ENCODE peak calls at places on chromosome 11, in nine cellular contexts. One of them, this sample, is unnamed.

GRCh38 chr11:125071831-125072209 is 8.7 kb downstream of the SLC37A2 start:
- DNase-seq in left ventricle myocardium inferior: no peak
- DNase-seq in K562: no peak
- DNase-seq in osteocyte: no peak
- DNase-seq in lower leg skin: no peak
- DNase-seq in AG10803: no peak
- DNase-seq in ovary: no peak
- DNase-seq in cardiac muscle cell: no peak
- DNase-seq in GM12878: no peak
- DNase-seq in this sample: no peak

GRCh38 chr11:89381094-89381493 is 110.1 kb downstream of the NOX4 start:
- DNase-seq in cardiac muscle cell: peak; percentile 94
- DNase-seq in osteocyte: peak; percentile 84
- DNase-seq in AG10803: peak; percentile 96
- DNase-seq in K562: no peak
- DNase-seq in lower leg skin: no peak
- DNase-seq in left ventricle myocardium inferior: no peak
- DNase-seq in GM12878: no peak
- DNase-seq in ovary: no peak
- DNase-seq in this sample: no peak

GRCh38 chr11:105468154-105468553 is 141.7 kb upstream of the GRIA4 start:
- DNase-seq in ovary: no peak
- DNase-seq in lower leg skin: no peak
- DNase-seq in GM12878: no peak
- DNase-seq in AG10803: no peak
- DNase-seq in K562: no peak
- DNase-seq in cardiac muscle cell: peak; percentile 48
- DNase-seq in left ventricle myocardium inferior: no peak
- DNase-seq in osteocyte: no peak
- DNase-seq in this sample: no peak

GRCh38 chr11:62547691-62548281 is 1.2 kb upstream of the AHNAK start:
- DNase-seq in GM12878: no peak
- DNase-seq in lower leg skin: no peak
- DNase-seq in osteocyte: no peak
- DNase-seq in K562: no peak
- DNase-seq in ovary: peak; percentile 47
- DNase-seq in AG10803: no peak
- DNase-seq in cardiac muscle cell: no peak
- DNase-seq in left ventricle myocardium inferior: peak; percentile 55
- DNase-seq in this sample: no peak

GRCh38 chr11:87176044-87176443 is 138.3 kb downstream of the TMEM135 start:
- DNase-seq in osteocyte: no peak
- DNase-seq in ovary: no peak
- DNase-seq in left ventricle myocardium inferior: no peak
- DNase-seq in lower leg skin: no peak
- DNase-seq in AG10803: peak; percentile 13
- DNase-seq in cardiac muscle cell: no peak
- DNase-seq in K562: no peak
- DNase-seq in GM12878: no peak
- DNase-seq in this sample: no peak

GRCh38 chr11:43579919-43580276 is 100.6 kb upstream of the HSD17B12 start:
- DNase-seq in cardiac muscle cell: no peak
- DNase-seq in ovary: no peak
- DNase-seq in lower leg skin: no peak
- DNase-seq in AG10803: no peak
- DNase-seq in left ventricle myocardium inferior: no peak
- DNase-seq in K562: no peak
- DNase-seq in GM12878: no peak
- DNase-seq in osteocyte: no peak
- DNase-seq in this sample: no peak

GRCh38 chr11:125062931-125063428 is at the start of gene SLC37A2:
- DNase-seq in cardiac muscle cell: peak; percentile 68
- DNase-seq in AG10803: peak; percentile 53
- DNase-seq in GM12878: peak; percentile 62
- DNase-seq in lower leg skin: peak; percentile 90
- DNase-seq in left ventricle myocardium inferior: peak; percentile 70
- DNase-seq in osteocyte: peak; percentile 87
- DNase-seq in K562: no peak
- DNase-seq in ovary: peak; percentile 51
- DNase-seq in this sample: peak; percentile 67

GRCh38 chr11:120532511-120533196 is 21.1 kb downstream of the GRIK4 start:
- DNase-seq in K562: no peak
- DNase-seq in ovary: peak; percentile 68
- DNase-seq in cardiac muscle cell: peak; percentile 42
- DNase-seq in GM12878: no peak
- DNase-seq in AG10803: peak; percentile 77
- DNase-seq in osteocyte: no peak
- DNase-seq in left ventricle myocardium inferior: no peak
- DNase-seq in lower leg skin: no peak
- DNase-seq in this sample: no peak

GRCh38 chr11:69791266-69791665 is 16.1 kb upstream of the FGF4 start:
- DNase-seq in GM12878: no peak
- DNase-seq in lower leg skin: no peak
- DNase-seq in cardiac muscle cell: peak; percentile 37
- DNase-seq in AG10803: peak; percentile 70
- DNase-seq in K562: no peak
- DNase-seq in osteocyte: no peak
- DNase-seq in ovary: no peak
- DNase-seq in left ventricle myocardium inferior: no peak
- DNase-seq in this sample: no peak

GRCh38 chr11:46890665-46891064 is 27.7 kb downstream of the LRP4 start:
- DNase-seq in osteocyte: no peak
- DNase-seq in lower leg skin: no peak
- DNase-seq in GM12878: no peak
- DNase-seq in ovary: no peak
- DNase-seq in cardiac muscle cell: no peak
- DNase-seq in K562: no peak
- DNase-seq in left ventricle myocardium inferior: no peak
- DNase-seq in AG10803: peak; percentile 10
- DNase-seq in this sample: no peak

GRCh38 chr11:73972187-73972586 is 10.5 kb downstream of the UCP2 start:
- DNase-seq in K562: peak; percentile 17
- DNase-seq in GM12878: no peak
- DNase-seq in osteocyte: no peak
- DNase-seq in cardiac muscle cell: no peak
- DNase-seq in lower leg skin: no peak
- DNase-seq in left ventricle myocardium inferior: no peak
- DNase-seq in AG10803: no peak
- DNase-seq in ovary: no peak
- DNase-seq in this sample: no peak

GRCh38 chr11:116650052-116650451 is 122.7 kb downstream of the BUD13 start:
- DNase-seq in AG10803: no peak
- DNase-seq in left ventricle myocardium inferior: no peak
- DNase-seq in osteocyte: no peak
- DNase-seq in cardiac muscle cell: no peak
- DNase-seq in lower leg skin: peak; percentile 52
- DNase-seq in K562: no peak
- DNase-seq in GM12878: no peak
- DNase-seq in ovary: no peak
- DNase-seq in this sample: no peak

GRCh38 chr11:15819679-15820286 is 536.6 kb downstream of the SOX6 start:
- DNase-seq in osteocyte: no peak
- DNase-seq in cardiac muscle cell: peak; percentile 75
- DNase-seq in GM12878: no peak
- DNase-seq in K562: peak; percentile 58
- DNase-seq in left ventricle myocardium inferior: peak; percentile 73
- DNase-seq in AG10803: peak; percentile 54
- DNase-seq in lower leg skin: peak; percentile 88
- DNase-seq in ovary: peak; percentile 33
- DNase-seq in this sample: peak; percentile 74

GRCh38 chr11:26199341-26199740 is 132.6 kb upstream of the ANO3 start:
- DNase-seq in lower leg skin: no peak
- DNase-seq in left ventricle myocardium inferior: no peak
- DNase-seq in ovary: no peak
- DNase-seq in GM12878: no peak
- DNase-seq in AG10803: peak; percentile 58
- DNase-seq in osteocyte: no peak
- DNase-seq in cardiac muscle cell: peak; percentile 21
- DNase-seq in K562: no peak
- DNase-seq in this sample: no peak

GRCh38 chr11:1656670-1657069 is 27.1 kb downstream of the KRTAP5-5 start:
- DNase-seq in cardiac muscle cell: no peak
- DNase-seq in lower leg skin: peak; percentile 73
- DNase-seq in ovary: no peak
- DNase-seq in osteocyte: no peak
- DNase-seq in K562: no peak
- DNase-seq in AG10803: no peak
- DNase-seq in GM12878: no peak
- DNase-seq in left ventricle myocardium inferior: no peak
- DNase-seq in this sample: no peak

GRCh38 chr11:117823294-117823940 is 1.1 kb downstream of the FXYD2 start:
- DNase-seq in cardiac muscle cell: peak; percentile 29
- DNase-seq in AG10803: no peak
- DNase-seq in lower leg skin: peak; percentile 81
- DNase-seq in left ventricle myocardium inferior: no peak
- DNase-seq in GM12878: no peak
- DNase-seq in osteocyte: no peak
- DNase-seq in K562: no peak
- DNase-seq in ovary: no peak
- DNase-seq in this sample: no peak

GRCh38 chr11:64074239-64074638 is 38.5 kb downstream of the FLRT1 start:
- DNase-seq in ovary: no peak
- DNase-seq in osteocyte: no peak
- DNase-seq in left ventricle myocardium inferior: no peak
- DNase-seq in GM12878: no peak
- DNase-seq in cardiac muscle cell: peak; percentile 38
- DNase-seq in K562: peak; percentile 80
- DNase-seq in AG10803: no peak
- DNase-seq in lower leg skin: no peak
- DNase-seq in this sample: no peak

GRCh38 chr11:78420796-78421209 is 3.2 kb upstream of the GAB2 start:
- DNase-seq in cardiac muscle cell: peak; percentile 82
- DNase-seq in K562: no peak
- DNase-seq in GM12878: no peak
- DNase-seq in osteocyte: no peak
- DNase-seq in lower leg skin: peak; percentile 90
- DNase-seq in left ventricle myocardium inferior: peak; percentile 52
- DNase-seq in ovary: peak; percentile 74
- DNase-seq in AG10803: peak; percentile 50
- DNase-seq in this sample: no peak

GRCh38 chr11:114053406-114053805 is 6.1 kb upstream of the ZBTB16 start:
- DNase-seq in cardiac muscle cell: peak; percentile 27
- DNase-seq in lower leg skin: peak; percentile 50
- DNase-seq in left ventricle myocardium inferior: no peak
- DNase-seq in GM12878: no peak
- DNase-seq in osteocyte: no peak
- DNase-seq in AG10803: no peak
- DNase-seq in K562: no peak
- DNase-seq in ovary: no peak
- DNase-seq in this sample: no peak

GRCh38 chr11:26621147-26621546 is 49.1 kb upstream of the MUC15 start:
- DNase-seq in cardiac muscle cell: peak; percentile 33
- DNase-seq in K562: no peak
- DNase-seq in AG10803: peak; percentile 86
- DNase-seq in osteocyte: no peak
- DNase-seq in GM12878: no peak
- DNase-seq in lower leg skin: no peak
- DNase-seq in left ventricle myocardium inferior: no peak
- DNase-seq in ovary: no peak
- DNase-seq in this sample: no peak

GRCh38 chr11:64164392-64165312 is 1.3 kb downstream of the MACROD1 start:
- DNase-seq in osteocyte: no peak
- DNase-seq in cardiac muscle cell: no peak
- DNase-seq in AG10803: no peak
- DNase-seq in lower leg skin: no peak
- DNase-seq in ovary: no peak
- DNase-seq in K562: no peak
- DNase-seq in GM12878: no peak
- DNase-seq in left ventricle myocardium inferior: peak; percentile 65
- DNase-seq in this sample: no peak

GRCh38 chr11:109302591-109303334 is 119.2 kb upstream of the C11orf87 start:
- DNase-seq in GM12878: no peak
- DNase-seq in ovary: no peak
- DNase-seq in K562: no peak
- DNase-seq in AG10803: no peak
- DNase-seq in left ventricle myocardium inferior: no peak
- DNase-seq in cardiac muscle cell: no peak
- DNase-seq in osteocyte: no peak
- DNase-seq in lower leg skin: no peak
- DNase-seq in this sample: no peak

GRCh38 chr11:87493516-87493915 is 455.8 kb downstream of the TMEM135 start:
- DNase-seq in ovary: no peak
- DNase-seq in cardiac muscle cell: no peak
- DNase-seq in K562: no peak
- DNase-seq in lower leg skin: no peak
- DNase-seq in osteocyte: no peak
- DNase-seq in GM12878: no peak
- DNase-seq in left ventricle myocardium inferior: no peak
- DNase-seq in AG10803: peak; percentile 17
- DNase-seq in this sample: no peak

GRCh38 chr11:45083544-45084087 is 62.8 kb upstream of the PRDM11 start:
- DNase-seq in lower leg skin: no peak
- DNase-seq in osteocyte: no peak
- DNase-seq in left ventricle myocardium inferior: no peak
- DNase-seq in K562: peak; percentile 33
- DNase-seq in GM12878: no peak
- DNase-seq in ovary: no peak
- DNase-seq in AG10803: no peak
- DNase-seq in cardiac muscle cell: no peak
- DNase-seq in this sample: no peak
- TF ChIP-seq CTCF in lower leg skin: no peak
- TF ChIP-seq CTCF in osteocyte: peak; percentile 38
- TF ChIP-seq CTCF in left ventricle myocardium inferior: peak; percentile 42
- TF ChIP-seq CTCF in K562: peak; percentile 35
- TF ChIP-seq CTCF in GM12878: peak; percentile 31
- TF ChIP-seq CTCF in ovary: no peak
- TF ChIP-seq CTCF in AG10803: peak; percentile 46
- TF ChIP-seq CTCF in cardiac muscle cell: peak; percentile 61
- TF ChIP-seq CTCF in this sample: no peak

GRCh38 chr11:10415817-10416392 is 39.2 kb upstream of the AMPD3 start:
- DNase-seq in lower leg skin: no peak
- DNase-seq in left ventricle myocardium inferior: no peak
- DNase-seq in osteocyte: no peak
- DNase-seq in AG10803: no peak
- DNase-seq in ovary: no peak
- DNase-seq in K562: no peak
- DNase-seq in GM12878: no peak
- DNase-seq in cardiac muscle cell: no peak
- DNase-seq in this sample: no peak
- TF ChIP-seq CTCF in lower leg skin: no peak
- TF ChIP-seq CTCF in left ventricle myocardium inferior: no peak
- TF ChIP-seq CTCF in osteocyte: peak; percentile 23
- TF ChIP-seq CTCF in AG10803: no peak
- TF ChIP-seq CTCF in ovary: no peak
- TF ChIP-seq CTCF in K562: peak; percentile 22
- TF ChIP-seq CTCF in GM12878: peak; percentile 20
- TF ChIP-seq CTCF in cardiac muscle cell: no peak
- TF ChIP-seq CTCF in this sample: no peak

GRCh38 chr11:18853086-18853720 is 61.6 kb upstream of the PTPN5 start:
- DNase-seq in GM12878: no peak
- DNase-seq in left ventricle myocardium inferior: no peak
- DNase-seq in ovary: no peak
- DNase-seq in osteocyte: no peak
- DNase-seq in lower leg skin: no peak
- DNase-seq in cardiac muscle cell: peak; percentile 29
- DNase-seq in AG10803: peak; percentile 22
- DNase-seq in K562: no peak
- DNase-seq in this sample: peak; percentile 7
- TF ChIP-seq CTCF in GM12878: peak; percentile 61
- TF ChIP-seq CTCF in left ventricle myocardium inferior: no peak
- TF ChIP-seq CTCF in ovary: no peak
- TF ChIP-seq CTCF in osteocyte: peak; percentile 46
- TF ChIP-seq CTCF in lower leg skin: no peak
- TF ChIP-seq CTCF in cardiac muscle cell: peak; percentile 38
- TF ChIP-seq CTCF in AG10803: peak; percentile 47
- TF ChIP-seq CTCF in K562: peak; percentile 55
- TF ChIP-seq CTCF in this sample: peak; percentile 55

GRCh38 chr11:67288452-67289225 is 464 bp upstream of the ANKRD13D start:
- DNase-seq in K562: peak; percentile 92
- DNase-seq in ovary: peak; percentile 88
- DNase-seq in AG10803: peak; percentile 90
- DNase-seq in left ventricle myocardium inferior: peak; percentile 90
- DNase-seq in cardiac muscle cell: peak; percentile 97
- DNase-seq in lower leg skin: peak; percentile 98
- DNase-seq in GM12878: peak; percentile 61
- DNase-seq in osteocyte: peak; percentile 96
- DNase-seq in this sample: peak; percentile 94
- TF ChIP-seq CTCF in K562: no peak
- TF ChIP-seq CTCF in ovary: no peak
- TF ChIP-seq CTCF in AG10803: no peak
- TF ChIP-seq CTCF in left ventricle myocardium inferior: peak; percentile 58
- TF ChIP-seq CTCF in cardiac muscle cell: peak; percentile 34
- TF ChIP-seq CTCF in lower leg skin: no peak
- TF ChIP-seq CTCF in GM12878: no peak
- TF ChIP-seq CTCF in osteocyte: peak; percentile 58
- TF ChIP-seq CTCF in this sample: peak; percentile 41